ENCODE peak calls at places on chromosomes 11 and 22, in eight cellular contexts. Q, F, A, I, U, E, H and R are unnamed samples.

GRCh38 chr11:110525883-110526282 is 96.1 kb downstream of the FDX1 start:
- DNase-seq in E (no peak), H (peak; percentile 51), U (no peak), F (no peak), A (no peak), Q (peak; percentile 14), I (no peak), R (peak; percentile 16)

GRCh38 chr11:69859275-69859934 is 40.2 kb upstream of the FGF3 start:
- DNase-seq in F (no peak), I (no peak), A (no peak), E (no peak), U (no peak), H (no peak), Q (no peak), R (no peak)

GRCh38 chr11:18578975-18579598 is 9.4 kb downstream of the UEVLD start:
- DNase-seq in E (no peak), Q (peak; percentile 82), I (peak; percentile 38), H (no peak), A (no peak), F (no peak), U (no peak), R (peak; percentile 63)

GRCh38 chr11:117821431-117821830 is 3.1 kb downstream of the FXYD2 start:
- DNase-seq in H (no peak), Q (no peak), I (no peak), A (no peak), E (no peak), F (no peak), U (no peak), R (no peak)

GRCh38 chr11:4626207-4627105 is 10.8 kb upstream of the OR51D1 start:
- DNase-seq in Q (peak; percentile 84), H (peak; percentile 82), E (peak; percentile 75), A (peak; percentile 92), U (peak; percentile 82), F (peak; percentile 31), I (peak; percentile 93), R (peak; percentile 92)

GRCh38 chr22:35547993-35548761 is 7.5 kb downstream of the RASD2 start:
- DNase-seq in I (peak; percentile 85), U (peak; percentile 32), F (no peak), Q (no peak), H (no peak), A (peak; percentile 56), E (no peak), R (no peak)

GRCh38 chr11:13429836-13430235 is 33.2 kb downstream of the BTBD10 start:
- DNase-seq in F (no peak), H (no peak), E (no peak), A (no peak), U (no peak), Q (no peak), I (no peak), R (no peak)

GRCh38 chr11:21132146-21132720 is 462.8 kb downstream of the NELL1 start:
- DNase-seq in I (no peak), A (no peak), H (no peak), Q (no peak), F (no peak), U (no peak), E (no peak), R (no peak)

GRCh38 chr22:17086301-17086700 is 1.5 kb downstream of the IL17RA start:
- DNase-seq in E (no peak), A (no peak), F (no peak), U (no peak), Q (no peak), H (no peak), I (no peak), R (no peak)

GRCh38 chr11:130314184-130314748 is 451 bp downstream of the ZBTB44 start:
- DNase-seq in Q (peak; percentile 62), H (peak; percentile 69), E (peak; percentile 10), A (peak; percentile 81), F (peak; percentile 85), U (peak; percentile 75), I (peak; percentile 56), R (peak; percentile 80)

GRCh38 chr22:27100789-27101188 is 443.4 kb downstream of the MIAT start:
- DNase-seq in H (no peak), U (no peak), E (no peak), F (peak; percentile 76), I (peak; percentile 72), Q (no peak), A (peak; percentile 88), R (peak; percentile 70)

GRCh38 chr11:93543292-93543977 is at the start of gene SMCO4:
- DNase-seq in A (peak; percentile 96), I (peak; percentile 95), U (peak; percentile 85), Q (peak; percentile 92), E (peak; percentile 58), H (peak; percentile 76), F (peak; percentile 93), R (peak; percentile 94)

GRCh38 chr11:20611892-20612291 is 12.5 kb downstream of the SLC6A5 start:
- DNase-seq in F (no peak), U (no peak), I (no peak), H (no peak), Q (no peak), E (no peak), A (no peak), R (no peak)

GRCh38 chr22:42820075-42820763 is 36.9 kb downstream of the ARFGAP3 start:
- DNase-seq in E (no peak), A (peak; percentile 40), I (peak; percentile 78), Q (peak; percentile 82), F (no peak), U (peak; percentile 80), H (peak; percentile 30), R (peak; percentile 49)

GRCh38 chr11:12897390-12897789 is 111.7 kb upstream of the RASSF10 start:
- DNase-seq in H (no peak), A (no peak), U (no peak), F (no peak), E (no peak), Q (no peak), I (no peak), R (no peak)

GRCh38 chr11:116833491-116833815 is 3.7 kb downstream of the APOC3 start:
- DNase-seq in U (no peak), A (no peak), F (no peak), E (no peak), I (no peak), H (no peak), Q (no peak), R (no peak)

GRCh38 chr11:13367115-13367514 is 89.5 kb downstream of the BMAL1 start:
- DNase-seq in U (peak; percentile 2), Q (no peak), A (no peak), F (no peak), H (no peak), I (no peak), E (no peak), R (no peak)

GRCh38 chr11:120256178-120256577 is 16.2 kb downstream of the POU2F3 start:
- DNase-seq in E (no peak), F (no peak), I (no peak), Q (no peak), A (no peak), H (no peak), U (no peak), R (no peak)

GRCh38 chr22:45448431-45448830 is 34.9 kb downstream of the RIBC2 start:
- DNase-seq in H (no peak), I (no peak), F (no peak), U (no peak), E (no peak), A (no peak), Q (no peak), R (no peak)

GRCh38 chr11:98455500-98456186 is 565.1 kb upstream of the CNTN5 start:
- DNase-seq in Q (peak; percentile 32), F (no peak), A (peak; percentile 36), H (no peak), E (no peak), I (peak; percentile 81), U (no peak), R (no peak)
- TF ChIP-seq CTCF in Q (peak; percentile 66), F (no peak), A (peak; percentile 51), H (no peak), E (no peak), I (peak; percentile 79), U (no peak), R (no peak)

GRCh38 chr11:75103380-75104026 is 6.8 kb upstream of the OR2AT4 start:
- DNase-seq in H (no peak), F (no peak), U (no peak), A (no peak), Q (peak; percentile 73), I (no peak), E (no peak), R (no peak)
- TF ChIP-seq EZH2phosphoT487 in H (no peak), F (no peak), U (no peak), A (no peak), Q (no peak), I (no peak), E (no peak), R (no peak)

GRCh38 chr11:65117206-65118096 is at the start of gene ZNHIT2:
- DNase-seq in A (peak; percentile 100), F (peak; percentile 94), H (peak; percentile 100), E (peak; percentile 98), Q (peak; percentile 100), U (peak; percentile 100), I (peak; percentile 99), R (peak; percentile 100)

GRCh38 chr11:65119670-65119995 is 2.1 kb upstream of the ZNHIT2 start:
- DNase-seq in I (no peak), Q (no peak), A (no peak), U (peak; percentile 51), H (no peak), F (no peak), E (no peak), R (no peak)

GRCh38 chr11:65116370-65117205 is 913 bp downstream of the ZNHIT2 start:
- DNase-seq in H (peak; percentile 65), Q (peak; percentile 57), U (peak; percentile 55), A (peak; percentile 52), I (peak; percentile 67), F (peak; percentile 58), E (no peak), R (peak; percentile 58)

GRCh38 chr11:65120831-65121230 is 1.1 kb downstream of the FAU start:
- DNase-seq in I (no peak), F (no peak), H (no peak), Q (no peak), U (no peak), A (no peak), E (no peak), R (no peak)

GRCh38 chr11:65118097-65118837 is 766 bp upstream of the ZNHIT2 start:
- DNase-seq in A (no peak), F (no peak), H (no peak), Q (no peak), I (no peak), U (no peak), E (no peak), R (no peak)
- TF ChIP-seq CTCF in A (no peak), F (no peak), H (no peak), Q (no peak), I (no peak), U (no peak), E (no peak), R (no peak)

GRCh38 chr11:74942073-74942750 is 6.7 kb downstream of the XRRA1 start:
- DNase-seq in E (no peak), I (no peak), Q (no peak), F (no peak), U (no peak), H (no peak), A (no peak), R (no peak)

GRCh38 chr11:74936087-74936486 is 12.8 kb downstream of the XRRA1 start:
- DNase-seq in H (no peak), E (no peak), U (no peak), I (no peak), A (no peak), F (peak; percentile 76), Q (no peak), R (no peak)

GRCh38 chr11:74936976-74937375 is 11.9 kb downstream of the XRRA1 start:
- DNase-seq in I (no peak), U (no peak), A (no peak), E (no peak), F (no peak), Q (no peak), H (no peak), R (no peak)

GRCh38 chr11:74937696-74938475 is 11.0 kb downstream of the XRRA1 start:
- DNase-seq in Q (peak; percentile 41), I (no peak), A (no peak), H (no peak), U (no peak), E (no peak), F (no peak), R (no peak)

GRCh38 chr11:74941492-74941891 is 7.4 kb downstream of the XRRA1 start:
- DNase-seq in Q (no peak), H (no peak), E (no peak), U (no peak), F (no peak), A (no peak), I (no peak), R (no peak)
- TF ChIP-seq EZH2phosphoT487 in Q (no peak), H (no peak), E (no peak), U (no peak), F (no peak), A (no peak), I (no peak), R (no peak)